ENCODE peak calls at places on chromosomes 6 and 20, in seven cellular contexts. One of them, this sample, is unnamed.
A peak's percentile ranks its signal among the peaks of the same experiment; 100 is the strongest.

GRCh38 chr6:87287251-87287650 is 35.1 kb upstream of the SMIM8 start:
- DNase-seq in endothelial cell of umbilical vein: no peak
- DNase-seq in sigmoid colon: no peak
- DNase-seq in left ventricle myocardium inferior: no peak
- DNase-seq in HAP-1: no peak
- DNase-seq in ascending aorta: no peak
- DNase-seq in Peyer's patch: no peak
- DNase-seq in this sample: no peak

GRCh38 chr6:4732691-4733315 is 43.4 kb upstream of the CDYL start:
- DNase-seq in endothelial cell of umbilical vein: peak; percentile 85
- DNase-seq in HAP-1: no peak
- DNase-seq in Peyer's patch: peak; percentile 59
- DNase-seq in ascending aorta: peak; percentile 66
- DNase-seq in sigmoid colon: peak; percentile 85
- DNase-seq in left ventricle myocardium inferior: peak; percentile 21
- DNase-seq in this sample: peak; percentile 61

GRCh38 chr20:20677186-20677585 is 35.3 kb downstream of the RALGAPA2 start:
- DNase-seq in left ventricle myocardium inferior: no peak
- DNase-seq in endothelial cell of umbilical vein: no peak
- DNase-seq in ascending aorta: no peak
- DNase-seq in sigmoid colon: no peak
- DNase-seq in HAP-1: no peak
- DNase-seq in Peyer's patch: no peak
- DNase-seq in this sample: peak; percentile 43

GRCh38 chr6:1592852-1593251 is 16.9 kb upstream of the FOXC1 start:
- DNase-seq in endothelial cell of umbilical vein: no peak
- DNase-seq in left ventricle myocardium inferior: no peak
- DNase-seq in sigmoid colon: no peak
- DNase-seq in Peyer's patch: peak; percentile 14
- DNase-seq in ascending aorta: peak; percentile 49
- DNase-seq in HAP-1: no peak
- DNase-seq in this sample: no peak

GRCh38 chr20:63855363-63856110 is 5.8 kb upstream of the ABHD16B start:
- DNase-seq in left ventricle myocardium inferior: no peak
- DNase-seq in ascending aorta: no peak
- DNase-seq in Peyer's patch: no peak
- DNase-seq in sigmoid colon: no peak
- DNase-seq in endothelial cell of umbilical vein: no peak
- DNase-seq in HAP-1: no peak
- DNase-seq in this sample: no peak

GRCh38 chr6:131519670-131520436 is 53.2 kb upstream of the ARG1 start:
- DNase-seq in ascending aorta: no peak
- DNase-seq in endothelial cell of umbilical vein: peak; percentile 54
- DNase-seq in HAP-1: peak; percentile 63
- DNase-seq in Peyer's patch: peak; percentile 68
- DNase-seq in sigmoid colon: no peak
- DNase-seq in left ventricle myocardium inferior: no peak
- DNase-seq in this sample: peak; percentile 59

GRCh38 chr6:143971453-143971852 is 36.6 kb downstream of the PLAGL1 start:
- DNase-seq in endothelial cell of umbilical vein: no peak
- DNase-seq in ascending aorta: no peak
- DNase-seq in sigmoid colon: no peak
- DNase-seq in left ventricle myocardium inferior: no peak
- DNase-seq in HAP-1: no peak
- DNase-seq in Peyer's patch: no peak
- DNase-seq in this sample: no peak

GRCh38 chr6:122736166-122736565 is 43.4 kb upstream of the FABP7 start:
- DNase-seq in ascending aorta: no peak
- DNase-seq in sigmoid colon: no peak
- DNase-seq in Peyer's patch: no peak
- DNase-seq in left ventricle myocardium inferior: no peak
- DNase-seq in endothelial cell of umbilical vein: no peak
- DNase-seq in HAP-1: no peak
- DNase-seq in this sample: no peak

GRCh38 chr20:60637801-60638200 is 614.3 kb upstream of the CDH4 start:
- DNase-seq in Peyer's patch: no peak
- DNase-seq in HAP-1: no peak
- DNase-seq in endothelial cell of umbilical vein: no peak
- DNase-seq in ascending aorta: no peak
- DNase-seq in sigmoid colon: no peak
- DNase-seq in left ventricle myocardium inferior: no peak
- DNase-seq in this sample: no peak

GRCh38 chr6:167760979-167761793 is 65.5 kb upstream of the AFDN start:
- DNase-seq in ascending aorta: peak; percentile 77
- DNase-seq in left ventricle myocardium inferior: peak; percentile 48
- DNase-seq in HAP-1: no peak
- DNase-seq in sigmoid colon: peak; percentile 74
- DNase-seq in Peyer's patch: peak; percentile 47
- DNase-seq in endothelial cell of umbilical vein: peak; percentile 84
- DNase-seq in this sample: peak; percentile 40

GRCh38 chr6:100663219-100663863 is 198.6 kb upstream of the SIM1 start:
- DNase-seq in sigmoid colon: no peak
- DNase-seq in endothelial cell of umbilical vein: peak; percentile 22
- DNase-seq in ascending aorta: no peak
- DNase-seq in HAP-1: no peak
- DNase-seq in left ventricle myocardium inferior: no peak
- DNase-seq in Peyer's patch: no peak
- DNase-seq in this sample: no peak

GRCh38 chr6:127120109-127120786 is 1.8 kb downstream of the RSPO3 start:
- DNase-seq in HAP-1: no peak
- DNase-seq in sigmoid colon: peak; percentile 65
- DNase-seq in left ventricle myocardium inferior: no peak
- DNase-seq in endothelial cell of umbilical vein: no peak
- DNase-seq in ascending aorta: no peak
- DNase-seq in Peyer's patch: no peak
- DNase-seq in this sample: no peak

GRCh38 chr6:130928993-130929678 is 101.9 kb downstream of the SMLR1 start:
- DNase-seq in endothelial cell of umbilical vein: peak; percentile 75
- DNase-seq in Peyer's patch: no peak
- DNase-seq in ascending aorta: no peak
- DNase-seq in sigmoid colon: no peak
- DNase-seq in HAP-1: no peak
- DNase-seq in left ventricle myocardium inferior: no peak
- DNase-seq in this sample: no peak

GRCh38 chr6:112253842-112254816 is at the start of gene LAMA4:
- DNase-seq in ascending aorta: peak; percentile 66
- DNase-seq in Peyer's patch: no peak
- DNase-seq in endothelial cell of umbilical vein: peak; percentile 86
- DNase-seq in left ventricle myocardium inferior: peak; percentile 66
- DNase-seq in HAP-1: peak; percentile 70
- DNase-seq in sigmoid colon: peak; percentile 77
- DNase-seq in this sample: peak; percentile 69

GRCh38 chr6:98931710-98932109 is 16.0 kb downstream of the FBXL4 start:
- DNase-seq in left ventricle myocardium inferior: no peak
- DNase-seq in ascending aorta: no peak
- DNase-seq in Peyer's patch: no peak
- DNase-seq in HAP-1: no peak
- DNase-seq in sigmoid colon: no peak
- DNase-seq in endothelial cell of umbilical vein: no peak
- DNase-seq in this sample: no peak

GRCh38 chr6:42938987-42939809 is 9.9 kb downstream of the CNPY3 start:
- DNase-seq in HAP-1: no peak
- DNase-seq in Peyer's patch: peak; percentile 75
- DNase-seq in left ventricle myocardium inferior: no peak
- DNase-seq in ascending aorta: no peak
- DNase-seq in endothelial cell of umbilical vein: no peak
- DNase-seq in sigmoid colon: no peak
- DNase-seq in this sample: no peak

GRCh38 chr20:58528412-58528811 is 13.2 kb upstream of the APCDD1L start:
- DNase-seq in sigmoid colon: peak; percentile 3
- DNase-seq in endothelial cell of umbilical vein: no peak
- DNase-seq in ascending aorta: no peak
- DNase-seq in left ventricle myocardium inferior: no peak
- DNase-seq in Peyer's patch: no peak
- DNase-seq in HAP-1: no peak
- DNase-seq in this sample: no peak

GRCh38 chr6:132065556-132065955 is 114.4 kb upstream of the CCN2 start:
- DNase-seq in ascending aorta: no peak
- DNase-seq in sigmoid colon: no peak
- DNase-seq in HAP-1: no peak
- DNase-seq in left ventricle myocardium inferior: no peak
- DNase-seq in endothelial cell of umbilical vein: peak; percentile 17
- DNase-seq in Peyer's patch: no peak
- DNase-seq in this sample: no peak

DNA sequence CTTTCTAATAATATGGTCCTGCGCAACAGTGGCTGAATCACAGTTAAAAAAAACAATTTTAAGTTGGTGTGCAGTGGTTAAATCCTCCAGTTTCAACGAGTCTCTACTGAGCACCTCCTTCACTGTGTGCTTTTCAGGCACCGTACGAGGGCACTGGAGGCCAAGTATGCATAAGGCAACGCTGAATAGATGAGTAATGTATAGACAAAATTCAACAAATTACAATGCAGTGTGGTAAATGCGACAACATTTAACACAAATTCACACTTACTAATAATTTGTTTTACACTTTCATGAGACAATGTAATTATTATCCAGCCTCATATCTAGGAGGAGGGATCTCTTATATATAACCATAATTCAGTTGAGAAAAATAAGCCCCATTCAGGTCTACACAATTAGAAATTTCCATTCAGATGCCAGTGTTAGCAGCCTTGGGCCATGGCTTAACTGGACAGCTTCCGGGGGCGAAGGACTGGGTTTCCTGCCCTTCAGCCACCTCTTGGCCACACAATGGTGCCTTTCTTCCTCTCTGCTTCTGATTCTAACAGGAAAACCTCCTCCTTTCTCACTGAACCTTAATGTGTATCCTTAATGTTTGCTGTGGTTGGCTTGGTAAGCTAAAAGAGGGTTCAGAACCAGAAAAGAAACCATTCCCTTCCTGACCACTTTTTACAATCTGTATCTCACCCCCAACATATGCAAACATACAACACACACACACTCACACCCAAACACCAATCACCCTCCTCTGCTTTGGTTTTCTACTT is 51.9 kb downstream of the B4GALT5 start:
- DNase-seq in endothelial cell of umbilical vein: peak; percentile 52
- DNase-seq in HAP-1: no peak
- DNase-seq in left ventricle myocardium inferior: no peak
- DNase-seq in ascending aorta: peak; percentile 18
- DNase-seq in sigmoid colon: no peak
- DNase-seq in Peyer's patch: no peak
- DNase-seq in this sample: no peak
- H3K4me1 ChIP-seq in endothelial cell of umbilical vein: peaks cover 19% of the 10 kb centered on the region
- H3K4me1 ChIP-seq in HAP-1: peaks cover 34% of the 10 kb centered on the region
- H3K4me1 ChIP-seq in left ventricle myocardium inferior: peaks cover 83% of the 10 kb centered on the region
- H3K4me1 ChIP-seq in ascending aorta: no peaks in the 10 kb centered on the region
- H3K4me1 ChIP-seq in sigmoid colon: peaks cover 37% of the 10 kb centered on the region
- H3K4me1 ChIP-seq in Peyer's patch: no peaks in the 10 kb centered on the region
- H3K4me1 ChIP-seq in this sample: peaks cover 31% of the 10 kb centered on the region

DNA sequence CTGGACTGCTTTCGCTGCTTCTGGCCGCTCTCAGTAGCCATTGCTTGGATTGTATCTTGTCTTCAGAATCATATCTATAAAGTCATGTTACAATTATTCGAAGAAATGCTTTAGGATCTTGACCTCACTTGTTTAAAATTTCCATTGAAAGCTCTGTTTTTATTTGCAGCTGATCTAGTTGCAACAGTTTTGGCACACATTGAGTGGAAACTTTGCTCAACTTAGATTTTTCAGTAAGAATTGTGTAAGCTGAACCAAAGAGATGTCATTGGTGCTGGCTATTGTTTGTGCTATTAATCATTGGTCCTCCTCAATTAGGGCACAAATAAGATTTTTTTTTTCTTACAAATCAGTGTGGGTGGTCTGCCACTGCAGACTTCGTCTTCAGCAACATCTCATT is 649.2 kb downstream of the MMUT start:
- DNase-seq in endothelial cell of umbilical vein: no peak
- DNase-seq in sigmoid colon: no peak
- DNase-seq in left ventricle myocardium inferior: no peak
- DNase-seq in HAP-1: no peak
- DNase-seq in ascending aorta: no peak
- DNase-seq in Peyer's patch: no peak
- DNase-seq in this sample: peak; percentile 81
- H3K4me1 ChIP-seq in endothelial cell of umbilical vein: no peaks in the 10 kb centered on the region
- H3K4me1 ChIP-seq in sigmoid colon: no peaks in the 10 kb centered on the region
- H3K4me1 ChIP-seq in left ventricle myocardium inferior: no peaks in the 10 kb centered on the region
- H3K4me1 ChIP-seq in HAP-1: no peaks in the 10 kb centered on the region
- H3K4me1 ChIP-seq in ascending aorta: no peaks in the 10 kb centered on the region
- H3K4me1 ChIP-seq in Peyer's patch: no peaks in the 10 kb centered on the region
- H3K4me1 ChIP-seq in this sample: no peaks in the 10 kb centered on the region

GRCh38 chr20:23634044-23634801 is 3.5 kb downstream of the CST3 start:
- DNase-seq in ascending aorta: no peak
- DNase-seq in left ventricle myocardium inferior: no peak
- DNase-seq in endothelial cell of umbilical vein: no peak
- DNase-seq in Peyer's patch: no peak
- DNase-seq in sigmoid colon: no peak
- DNase-seq in HAP-1: no peak
- DNase-seq in this sample: no peak
- H3K4me1 ChIP-seq in ascending aorta: peaks cover 10% of the 10 kb centered on the region
- H3K4me1 ChIP-seq in left ventricle myocardium inferior: peaks cover 61% of the 10 kb centered on the region
- H3K4me1 ChIP-seq in endothelial cell of umbilical vein: peaks cover 25% of the 10 kb centered on the region
- H3K4me1 ChIP-seq in Peyer's patch: no peaks in the 10 kb centered on the region
- H3K4me1 ChIP-seq in sigmoid colon: peaks cover 38% of the 10 kb centered on the region
- H3K4me1 ChIP-seq in HAP-1: no peaks in the 10 kb centered on the region
- H3K4me1 ChIP-seq in this sample: no peaks in the 10 kb centered on the region

GRCh38 chr20:1468117-1468624 is 1.5 kb upstream of the NSFL1C start:
- DNase-seq in endothelial cell of umbilical vein: no peak
- DNase-seq in ascending aorta: no peak
- DNase-seq in HAP-1: no peak
- DNase-seq in Peyer's patch: no peak
- DNase-seq in sigmoid colon: no peak
- DNase-seq in left ventricle myocardium inferior: no peak
- DNase-seq in this sample: no peak

GRCh38 chr20:1469925-1470571 is 3.4 kb upstream of the NSFL1C start:
- DNase-seq in endothelial cell of umbilical vein: peak; percentile 97
- DNase-seq in sigmoid colon: peak; percentile 79
- DNase-seq in ascending aorta: peak; percentile 88
- DNase-seq in left ventricle myocardium inferior: peak; percentile 69
- DNase-seq in HAP-1: peak; percentile 85
- DNase-seq in Peyer's patch: peak; percentile 88
- DNase-seq in this sample: peak; percentile 99

GRCh38 chr20:1471242-1471641 is 4.6 kb upstream of the NSFL1C start:
- DNase-seq in Peyer's patch: no peak
- DNase-seq in sigmoid colon: no peak
- DNase-seq in left ventricle myocardium inferior: no peak
- DNase-seq in HAP-1: no peak
- DNase-seq in endothelial cell of umbilical vein: no peak
- DNase-seq in ascending aorta: no peak
- DNase-seq in this sample: no peak

GRCh38 chr20:1467355-1468116 is 887 bp upstream of the NSFL1C start:
- DNase-seq in ascending aorta: peak; percentile 75
- DNase-seq in HAP-1: no peak
- DNase-seq in left ventricle myocardium inferior: no peak
- DNase-seq in sigmoid colon: no peak
- DNase-seq in Peyer's patch: peak; percentile 72
- DNase-seq in endothelial cell of umbilical vein: no peak
- DNase-seq in this sample: no peak

DNA sequence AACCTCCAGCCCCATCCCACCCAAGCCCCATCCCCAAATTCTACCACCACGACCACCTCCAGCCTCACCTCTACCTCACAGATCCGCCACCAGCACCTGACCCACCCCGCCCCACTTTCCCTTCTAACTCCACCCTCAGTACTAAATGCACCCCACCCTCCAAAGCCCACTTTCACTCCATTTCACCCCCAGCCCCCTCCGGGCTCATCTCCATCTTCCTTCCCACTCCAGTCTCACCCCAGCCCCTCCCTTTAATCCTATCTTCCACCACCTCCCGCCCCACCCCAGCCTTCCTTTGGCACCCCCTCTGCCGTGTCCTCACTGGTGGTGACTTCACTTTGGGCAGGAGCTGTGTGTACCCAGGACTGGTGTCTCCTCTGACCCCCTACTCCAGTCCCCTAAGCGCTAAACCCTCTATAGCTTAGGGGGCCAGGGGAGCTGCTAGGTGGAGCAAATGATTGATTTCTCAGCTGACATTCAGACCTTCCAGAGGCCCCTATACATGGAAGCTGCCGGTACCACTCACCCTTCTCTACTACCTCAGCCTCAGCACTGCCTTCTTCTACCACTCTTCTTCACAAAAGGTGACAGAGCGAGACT is 2.8 kb upstream of the NSFL1C start:
- DNase-seq in endothelial cell of umbilical vein: no peak
- DNase-seq in sigmoid colon: no peak
- DNase-seq in ascending aorta: no peak
- DNase-seq in left ventricle myocardium inferior: no peak
- DNase-seq in Peyer's patch: no peak
- DNase-seq in HAP-1: no peak
- DNase-seq in this sample: no peak
- H3K4me1 ChIP-seq in endothelial cell of umbilical vein: peaks cover 31% of the 10 kb centered on the region
- H3K4me1 ChIP-seq in sigmoid colon: peaks cover 33% of the 10 kb centered on the region
- H3K4me1 ChIP-seq in ascending aorta: peaks cover 14% of the 10 kb centered on the region
- H3K4me1 ChIP-seq in left ventricle myocardium inferior: peaks cover 37% of the 10 kb centered on the region
- H3K4me1 ChIP-seq in Peyer's patch: peaks cover 18% of the 10 kb centered on the region
- H3K4me1 ChIP-seq in HAP-1: peaks cover 8% of the 10 kb centered on the region
- H3K4me1 ChIP-seq in this sample: peaks cover 3% of the 10 kb centered on the region

This sample was measured in cardiac muscle cell.